ENCODE peak calls at places on chromosome 15, in seven cellular contexts. X is pancreas, I is endodermal cell, O is foreskin fibroblast, U is astrocyte of the cerebellum, G is tibial nerve, E is body of pancreas. Z is an unnamed sample.

GRCh38 chr15:70265466-70265978 is 167.8 kb upstream of the TLE3 start:
- DNase-seq in X (no peak), I (no peak), O (no peak), U (no peak), G (no peak), E (no peak), Z (peak)

GRCh38 chr15:73599934-73600333 is 33.3 kb downstream of the NPTN start:
- DNase-seq in X (no peak), I (no peak), O (peak), U (no peak), G (no peak), E (no peak), Z (no peak)

GRCh38 chr15:42272768-42273098 is 268 bp upstream of the GANC start:
- DNase-seq in X (no peak), I (no peak), O (no peak), U (no peak), G (no peak), E (no peak), Z (no peak)

GRCh38 chr15:64894395-64895056 is 17.2 kb upstream of the ANKDD1A start:
- DNase-seq in X (no peak), I (peak), O (no peak), U (no peak), G (no peak), E (no peak), Z (no peak)

GRCh38 chr15:80568876-80569605 is 126.1 kb upstream of the ABHD17C start:
- DNase-seq in X (no peak), I (peak), O (no peak), U (peak), G (no peak), E (no peak), Z (no peak)

GRCh38 chr15:64163662-64164362 is 990 bp upstream of the PPIB start:
- DNase-seq in X (no peak), I (peak), O (no peak), U (no peak), G (no peak), E (peak), Z (no peak)

GRCh38 chr15:38486946-38487345 is 33.0 kb downstream of the FAM98B start:
- DNase-seq in X (no peak), I (no peak), O (no peak), U (no peak), G (no peak), E (no peak), Z (no peak)

GRCh38 chr15:51312754-51313390 is 25.5 kb downstream of the CYP19A1 start:
- DNase-seq in X (no peak), I (no peak), O (peak), U (peak), G (no peak), E (no peak), Z (no peak)

GRCh38 chr15:101276501-101277037 is 716 bp downstream of the SELENOS start:
- DNase-seq in X (no peak), I (peak), O (no peak), U (no peak), G (no peak), E (no peak), Z (no peak)

GRCh38 chr15:19987389-19988048 is 554.1 kb downstream of the GOLGA6L6 start:
- DNase-seq in X (no peak), I (peak), O (no peak), U (no peak), G (no peak), E (no peak), Z (peak)
- TF ChIP-seq CTCF in X (no peak), I (peak), O (no peak), U (no peak), G (no peak), E (no peak), Z (peak)

DNA sequence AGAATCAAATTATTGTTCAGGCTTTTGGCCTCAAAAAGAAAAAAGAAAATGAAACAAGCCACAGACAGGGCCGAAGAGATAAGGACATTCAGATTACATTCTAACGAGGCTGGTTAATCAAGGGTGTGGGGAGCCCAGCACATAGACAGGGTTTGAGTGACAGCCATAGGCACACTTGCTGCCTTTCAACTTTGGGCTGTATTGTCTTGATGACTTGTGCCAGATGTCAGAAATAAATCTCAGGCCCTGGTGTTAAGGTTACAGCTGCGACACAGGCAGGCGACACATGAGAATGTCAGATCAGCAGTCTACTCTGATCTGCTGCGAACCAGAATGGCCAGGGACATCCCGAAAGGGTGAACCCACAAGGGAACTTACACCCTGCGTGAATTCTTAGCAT is 231.2 kb upstream of the ARRDC4 start:
- DNase-seq in X (no peak), I (no peak), O (no peak), U (no peak), G (no peak), E (no peak), Z (no peak)
- H3K4me3 ChIP-seq in X (no peak), I (no peak), O (no peak), U (no peak), G (peak), E (no peak), Z (no peak)

DNA sequence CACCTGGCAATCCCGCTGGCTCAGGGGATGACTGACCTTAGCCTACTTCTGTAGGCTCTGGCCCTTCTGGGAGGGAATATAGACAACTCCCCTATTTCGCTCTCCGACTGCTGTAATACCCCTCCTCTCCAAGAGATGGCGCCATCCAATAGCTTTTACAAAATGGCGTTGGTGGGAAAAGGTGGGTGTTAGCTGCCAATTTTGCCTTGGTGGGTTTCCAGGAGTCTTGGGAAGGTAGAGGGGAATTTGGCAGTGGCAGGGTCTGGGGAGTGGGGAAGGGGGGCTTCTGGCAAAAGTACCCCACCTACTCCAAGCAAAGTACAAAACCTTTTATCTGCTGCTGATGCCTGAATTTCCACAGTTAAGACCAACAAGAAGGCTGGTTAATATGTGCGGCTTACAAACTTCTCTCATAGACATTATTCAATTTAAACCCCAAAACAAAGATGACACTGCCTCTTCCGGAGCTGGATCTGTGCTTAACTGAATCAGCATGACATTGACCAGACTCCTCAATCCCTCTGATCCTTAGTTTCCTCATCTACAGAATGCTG is 62.1 kb downstream of the RASGRF1 start:
- DNase-seq in X (no peak), I (peak), O (no peak), U (no peak), G (peak), E (peak), Z (peak)
- TF ChIP-seq CTCF in X (peak), I (peak), O (peak), U (peak), G (peak), E (peak), Z (peak)

GRCh38 chr15:91853968-91854943 is 748 bp downstream of the SLCO3A1 start:
- DNase-seq in X (peak), I (peak), O (peak), U (no peak), G (no peak), E (peak), Z (no peak)
- H3K4me3 ChIP-seq in X (peak), I (peak), O (peak), U (peak), G (peak), E (no peak), Z (no peak)

GRCh38 chr15:66085128-66085527 is 168.4 kb downstream of the MEGF11 start:
- DNase-seq in X (no peak), I (peak), O (no peak), U (no peak), G (no peak), E (no peak), Z (peak)
- TF ChIP-seq CTCF in X (no peak), I (peak), O (no peak), U (no peak), G (no peak), E (no peak), Z (peak)

GRCh38 chr15:88658972-88659931 is 20.4 kb downstream of the ISG20 start:
- DNase-seq in X (no peak), I (no peak), O (peak), U (peak), G (no peak), E (no peak), Z (no peak)
- H3K4me3 ChIP-seq in X (no peak), I (no peak), O (no peak), U (no peak), G (no peak), E (no peak), Z (no peak)

GRCh38 chr15:28935316-28935715 is 49.5 kb downstream of the APBA2 start:
- DNase-seq in X (no peak), I (peak), O (no peak), U (no peak), G (no peak), E (no peak), Z (no peak)
- TF ChIP-seq CTCF in X (no peak), I (peak), O (no peak), U (peak), G (no peak), E (no peak), Z (peak)

GRCh38 chr15:43988900-43989299 is 162.1 kb downstream of the WDR76 start:
- DNase-seq in X (no peak), I (no peak), O (no peak), U (no peak), G (no peak), E (no peak), Z (no peak)
- H3K4me3 ChIP-seq in X (no peak), I (no peak), O (no peak), U (no peak), G (no peak), E (no peak), Z (no peak)

GRCh38 chr15:90013503-90013937 is 12.4 kb downstream of the ZNF710 start:
- DNase-seq in X (no peak), I (no peak), O (no peak), U (no peak), G (no peak), E (no peak), Z (no peak)

GRCh38 chr15:90009301-90010063 is 8.4 kb downstream of the ZNF710 start:
- DNase-seq in X (no peak), I (peak), O (no peak), U (no peak), G (no peak), E (no peak), Z (no peak)

GRCh38 chr15:90015749-90016148 is 14.6 kb downstream of the ZNF710 start:
- DNase-seq in X (no peak), I (no peak), O (no peak), U (no peak), G (no peak), E (no peak), Z (no peak)

GRCh38 chr15:90008607-90009006 is 7.5 kb downstream of the ZNF710 start:
- DNase-seq in X (no peak), I (no peak), O (no peak), U (no peak), G (no peak), E (no peak), Z (no peak)

GRCh38 chr15:90011705-90012104 is 10.6 kb downstream of the ZNF710 start:
- DNase-seq in X (no peak), I (no peak), O (no peak), U (no peak), G (no peak), E (no peak), Z (no peak)
- TF ChIP-seq CTCF in X (no peak), I (no peak), O (no peak), U (no peak), G (no peak), E (no peak), Z (no peak)

GRCh38 chr15:61034793-61035710 is 194.1 kb downstream of the RORA start:
- DNase-seq in X (no peak), I (no peak), O (peak), U (peak), G (no peak), E (no peak), Z (no peak)

GRCh38 chr15:61032600-61033286 is 196.4 kb downstream of the RORA start:
- DNase-seq in X (no peak), I (no peak), O (no peak), U (no peak), G (no peak), E (peak), Z (no peak)

GRCh38 chr15:61033938-61034792 is 194.9 kb downstream of the RORA start:
- DNase-seq in X (no peak), I (no peak), O (no peak), U (no peak), G (no peak), E (no peak), Z (no peak)

GRCh38 chr15:61036121-61036520 is 193.0 kb downstream of the RORA start:
- DNase-seq in X (no peak), I (no peak), O (no peak), U (no peak), G (no peak), E (no peak), Z (no peak)

DNA sequence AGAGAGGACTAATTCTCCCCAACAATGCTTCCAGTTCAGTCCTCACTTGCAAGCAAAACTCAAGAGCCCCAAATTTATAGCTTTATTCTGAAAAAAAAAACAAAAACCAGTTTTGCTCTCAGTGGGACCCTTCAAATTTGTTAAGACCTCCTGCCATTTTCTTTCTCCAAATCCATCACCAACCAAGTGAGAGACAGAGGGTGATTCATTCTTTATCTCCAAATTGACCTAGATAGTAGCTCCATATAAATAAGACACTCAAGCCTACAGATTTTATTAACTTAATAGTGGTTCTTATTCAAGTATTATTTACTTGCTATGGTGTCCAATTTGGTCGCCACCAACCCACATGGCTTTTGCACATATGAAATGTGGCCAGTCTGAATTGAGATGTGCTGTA is 195.8 kb downstream of the RORA start:
- DNase-seq in X (no peak), I (no peak), O (no peak), U (no peak), G (no peak), E (no peak), Z (no peak)
- H3K4me3 ChIP-seq in X (no peak), I (no peak), O (no peak), U (no peak), G (no peak), E (no peak), Z (no peak)